ENCODE peak calls at places on chromosomes 13 and 19, in eight cellular contexts. G is osteoblast, P is iPS DF 6.9, D is cardiac muscle cell, A is neuronal stem cell, F is left ventricle myocardium inferior, W is lung, I is endodermal cell. Z is an unnamed sample.
A peak's percentile ranks its signal among the peaks of the same experiment; 100 is the strongest.

GRCh38 chr13:46687810-46688209 is 109.2 kb downstream of the ESD start:
- DNase-seq in G (no peak), P (peak; percentile 45), D (peak; percentile 69), A (no peak), F (no peak), W (no peak), I (peak; percentile 85), Z (peak; percentile 75)

GRCh38 chr13:72808917-72809500 is 27.1 kb downstream of the PIBF1 start:
- DNase-seq in G (peak; percentile 8), P (no peak), D (peak; percentile 28), A (peak; percentile 9), F (no peak), W (no peak), I (no peak), Z (no peak)

GRCh38 chr19:50464348-50464747 is 12.0 kb upstream of the EMC10 start:
- DNase-seq in G (no peak), P (no peak), D (no peak), A (no peak), F (no peak), W (no peak), I (peak; percentile 29), Z (no peak)

GRCh38 chr13:30355405-30355741 is 48.0 kb upstream of the KATNAL1 start:
- DNase-seq in G (no peak), P (no peak), D (no peak), A (no peak), F (no peak), W (no peak), I (peak; percentile 70), Z (peak; percentile 33)

GRCh38 chr13:28558126-28558525 is 63.2 kb upstream of the FLT1 start:
- DNase-seq in G (peak; percentile 89), P (no peak), D (peak; percentile 90), A (no peak), F (no peak), W (no peak), I (no peak), Z (no peak)

GRCh38 chr19:7368456-7368855 is 19.7 kb downstream of the ARHGEF18 start:
- DNase-seq in G (no peak), P (no peak), D (peak; percentile 54), A (no peak), F (no peak), W (no peak), I (no peak), Z (no peak)

GRCh38 chr19:37217533-37217854 is 520 bp upstream of the ZNF383 start:
- DNase-seq in G (no peak), P (no peak), D (no peak), A (no peak), F (no peak), W (no peak), I (no peak), Z (no peak)

GRCh38 chr13:34698953-34699352 is 243.1 kb upstream of the NBEA start:
- DNase-seq in G (peak; percentile 66), P (no peak), D (peak; percentile 61), A (no peak), F (no peak), W (no peak), I (no peak), Z (no peak)

GRCh38 chr13:81048026-81048461 is 707.1 kb upstream of the SPRY2 start:
- DNase-seq in G (no peak), P (no peak), D (no peak), A (no peak), F (no peak), W (no peak), I (no peak), Z (no peak)

GRCh38 chr13:62305758-62306157 is 890.1 kb upstream of the PCDH20 start:
- DNase-seq in G (no peak), P (no peak), D (no peak), A (no peak), F (no peak), W (no peak), I (no peak), Z (no peak)

GRCh38 chr19:6048808-6049405 is 61.4 kb downstream of the RFX2 start:
- DNase-seq in G (peak; percentile 93), P (peak; percentile 60), D (peak; percentile 81), A (peak; percentile 81), F (peak; percentile 69), W (peak; percentile 78), I (peak; percentile 90), Z (peak; percentile 69)

GRCh38 chr13:45503658-45504057 is 38.9 kb downstream of the COG3 start:
- DNase-seq in G (no peak), P (no peak), D (no peak), A (no peak), F (no peak), W (no peak), I (no peak), Z (no peak)

GRCh38 chr19:34269968-34270621 is 15.7 kb downstream of the GARRE1 start:
- DNase-seq in G (peak; percentile 88), P (no peak), D (peak; percentile 81), A (no peak), F (peak; percentile 43), W (peak; percentile 49), I (peak; percentile 73), Z (peak; percentile 27)

GRCh38 chr13:96792736-96793444 is 201.4 kb downstream of the OXGR1 start:
- DNase-seq in G (no peak), P (no peak), D (peak; percentile 2), A (no peak), F (no peak), W (no peak), I (no peak), Z (no peak)

GRCh38 chr19:44925114-44925891 is 10.9 kb downstream of the APOC1 start:
- DNase-seq in G (peak; percentile 85), P (no peak), D (peak; percentile 95), A (no peak), F (peak; percentile 78), W (peak; percentile 59), I (no peak), Z (no peak)

GRCh38 chr19:1748703-1749341 is 4.5 kb upstream of the ONECUT3 start:
- DNase-seq in G (no peak), P (no peak), D (no peak), A (no peak), F (no peak), W (no peak), I (peak; percentile 69), Z (no peak)

GRCh38 chr19:1752009-1752756 is 1.1 kb upstream of the ONECUT3 start:
- DNase-seq in G (no peak), P (no peak), D (no peak), A (no peak), F (no peak), W (no peak), I (no peak), Z (no peak)

GRCh38 chr19:1749373-1750342 is 3.6 kb upstream of the ONECUT3 start:
- DNase-seq in G (no peak), P (no peak), D (no peak), A (no peak), F (no peak), W (no peak), I (peak; percentile 62), Z (no peak)

GRCh38 chr19:1751367-1752008 is 1.8 kb upstream of the ONECUT3 start:
- DNase-seq in G (no peak), P (no peak), D (no peak), A (no peak), F (no peak), W (no peak), I (no peak), Z (no peak)

GRCh38 chr19:1750343-1751021 is 2.8 kb upstream of the ONECUT3 start:
- DNase-seq in G (no peak), P (no peak), D (no peak), A (no peak), F (no peak), W (no peak), I (no peak), Z (no peak)
- H3K4me1 ChIP-seq in G (peaks cover 13% of the 10 kb centered on the region), P (peaks cover 13% of the 10 kb centered on the region), D (no peaks in the 10 kb centered on the region), A (peaks cover 9% of the 10 kb centered on the region), F (peaks cover 33% of the 10 kb centered on the region), W (no peaks in the 10 kb centered on the region), I (peaks cover 2% of the 10 kb centered on the region), Z (peaks cover 26% of the 10 kb centered on the region)

DNA sequence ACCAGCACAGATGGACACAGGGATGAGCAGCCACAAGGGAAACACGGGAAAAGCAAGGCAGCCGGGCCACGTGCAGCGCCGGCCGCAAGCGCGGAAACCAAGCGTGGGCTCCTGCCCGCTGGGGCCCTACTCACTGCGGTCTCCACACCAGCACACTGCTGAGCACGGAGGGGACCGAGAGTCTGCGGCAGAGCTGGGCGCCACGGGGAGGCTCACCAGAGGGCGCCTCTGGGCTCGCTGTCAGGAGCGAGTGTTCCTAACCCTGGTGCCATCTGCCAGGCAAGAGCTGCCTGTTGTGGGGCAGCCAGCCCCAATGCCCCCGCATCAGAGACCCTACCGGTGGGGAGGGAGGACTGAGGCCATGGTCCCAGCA is 26.5 kb downstream of the MPND start:
- DNase-seq in G (peak; percentile 95), P (no peak), D (no peak), A (no peak), F (no peak), W (no peak), I (peak; percentile 87), Z (no peak)
- H3K4me1 ChIP-seq in G (peaks cover 55% of the 10 kb centered on the region), P (peaks cover 16% of the 10 kb centered on the region), D (peaks cover 12% of the 10 kb centered on the region), A (peaks cover 15% of the 10 kb centered on the region), F (peaks cover 84% of the 10 kb centered on the region), W (peaks cover 17% of the 10 kb centered on the region), I (no peaks in the 10 kb centered on the region), Z (peaks cover 15% of the 10 kb centered on the region)

GRCh38 chr13:112891477-112892401 is 77.3 kb upstream of the MCF2L start:
- DNase-seq in G (peak; percentile 90), P (no peak), D (no peak), A (peak; percentile 76), F (no peak), W (no peak), I (peak; percentile 75), Z (peak; percentile 41)
- H3K4me1 ChIP-seq in G (no peaks in the 10 kb centered on the region), P (peaks cover 21% of the 10 kb centered on the region), D (peaks cover 11% of the 10 kb centered on the region), A (peaks cover 41% of the 10 kb centered on the region), F (peaks cover 36% of the 10 kb centered on the region), W (no peaks in the 10 kb centered on the region), I (peaks cover 24% of the 10 kb centered on the region), Z (peaks cover 21% of the 10 kb centered on the region)

GRCh38 chr13:98922306-98922705 is 55.6 kb downstream of the DOCK9 start:
- DNase-seq in G (no peak), P (no peak), D (peak; percentile 40), A (no peak), F (no peak), W (no peak), I (no peak), Z (no peak)

GRCh38 chr13:98919566-98919965 is 58.3 kb downstream of the DOCK9 start:
- DNase-seq in G (no peak), P (no peak), D (no peak), A (no peak), F (no peak), W (no peak), I (peak; percentile 52), Z (no peak)

GRCh38 chr13:98923641-98924397 is 54.0 kb downstream of the DOCK9 start:
- DNase-seq in G (no peak), P (no peak), D (no peak), A (no peak), F (no peak), W (no peak), I (no peak), Z (no peak)

GRCh38 chr13:98921015-98921414 is 56.8 kb downstream of the DOCK9 start:
- DNase-seq in G (no peak), P (no peak), D (no peak), A (no peak), F (no peak), W (no peak), I (no peak), Z (no peak)

DNA sequence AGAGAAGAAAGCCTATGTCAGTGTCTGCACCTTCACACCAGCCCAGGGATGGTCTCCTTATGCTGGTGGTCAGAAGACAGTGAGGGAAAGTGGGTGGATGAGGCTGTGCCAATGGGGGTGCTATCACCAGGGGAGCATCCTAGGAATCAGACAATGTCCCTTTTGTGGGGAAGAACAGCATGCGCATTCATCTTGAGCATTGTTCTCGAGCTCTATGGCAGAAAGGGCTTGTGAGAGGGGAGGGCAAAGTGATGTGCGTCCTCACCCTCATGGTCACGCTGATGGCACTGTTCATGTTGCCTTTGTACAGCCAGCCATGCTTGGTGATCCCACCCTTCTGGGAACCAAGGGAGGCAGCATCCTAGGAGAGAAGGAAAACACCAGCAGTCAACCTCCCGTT is 56.1 kb downstream of the DOCK9 start:
- DNase-seq in G (no peak), P (no peak), D (no peak), A (no peak), F (no peak), W (no peak), I (no peak), Z (no peak)
- H3K4me1 ChIP-seq in G (peaks cover 3% of the 10 kb centered on the region), P (peaks cover 5% of the 10 kb centered on the region), D (peaks cover 10% of the 10 kb centered on the region), A (no peaks in the 10 kb centered on the region), F (peaks cover 82% of the 10 kb centered on the region), W (peaks cover 10% of the 10 kb centered on the region), I (peaks cover 3% of the 10 kb centered on the region), Z (peaks cover 25% of the 10 kb centered on the region)

Z was measured in Caco-2.